ENCODE peak calls at places on chromosomes 11 and 22, in seven cellular contexts. O is fibroblast of lung, I is fibroblast of the aortic adventitia, Y is GM12878, R is BE2C, F is HCT116, T is brain microvascular endothelial cell. Z is an unnamed sample.

GRCh38 chr22:29503811-29504372 is 23.9 kb downstream of the NEFH start:
- DNase-seq in O (peak; percentile 79), I (peak; percentile 78), Y (no peak), R (peak; percentile 59), F (no peak), T (peak; percentile 67), Z (no peak)

GRCh38 chr22:43789452-43789851 is 22.7 kb downstream of the EFCAB6 start:
- DNase-seq in O (peak; percentile 87), I (peak; percentile 99), Y (no peak), R (peak; percentile 70), F (no peak), T (peak; percentile 33), Z (peak; percentile 26)

GRCh38 chr11:112440518-112440917 is 179.9 kb upstream of the PLET1 start:
- DNase-seq in O (no peak), I (no peak), Y (no peak), R (no peak), F (peak; percentile 13), T (no peak), Z (peak; percentile 10)

GRCh38 chr22:37309221-37310074 is 27.1 kb downstream of the CYTH4 start:
- DNase-seq in O (no peak), I (no peak), Y (peak; percentile 55), R (no peak), F (no peak), T (no peak), Z (peak; percentile 86)

GRCh38 chr11:81987829-81988472 is 745.7 kb downstream of the FAM181B start:
- DNase-seq in O (peak; percentile 80), I (peak; percentile 94), Y (peak; percentile 16), R (no peak), F (no peak), T (peak; percentile 73), Z (peak; percentile 32)

GRCh38 chr11:71456294-71456693 is 3.3 kb downstream of the NADSYN1 start:
- DNase-seq in O (no peak), I (no peak), Y (no peak), R (no peak), F (no peak), T (no peak), Z (no peak)

GRCh38 chr11:86069408-86070086 is 663 bp upstream of the PICALM start:
- DNase-seq in O (peak; percentile 88), I (peak; percentile 97), Y (peak; percentile 62), R (no peak), F (peak; percentile 54), T (peak; percentile 94), Z (peak; percentile 76)

GRCh38 chr11:4125141-4125540 is 30.5 kb downstream of the RRM1 start:
- DNase-seq in O (peak; percentile 6), I (no peak), Y (no peak), R (no peak), F (no peak), T (peak; percentile 32), Z (no peak)

DNA sequence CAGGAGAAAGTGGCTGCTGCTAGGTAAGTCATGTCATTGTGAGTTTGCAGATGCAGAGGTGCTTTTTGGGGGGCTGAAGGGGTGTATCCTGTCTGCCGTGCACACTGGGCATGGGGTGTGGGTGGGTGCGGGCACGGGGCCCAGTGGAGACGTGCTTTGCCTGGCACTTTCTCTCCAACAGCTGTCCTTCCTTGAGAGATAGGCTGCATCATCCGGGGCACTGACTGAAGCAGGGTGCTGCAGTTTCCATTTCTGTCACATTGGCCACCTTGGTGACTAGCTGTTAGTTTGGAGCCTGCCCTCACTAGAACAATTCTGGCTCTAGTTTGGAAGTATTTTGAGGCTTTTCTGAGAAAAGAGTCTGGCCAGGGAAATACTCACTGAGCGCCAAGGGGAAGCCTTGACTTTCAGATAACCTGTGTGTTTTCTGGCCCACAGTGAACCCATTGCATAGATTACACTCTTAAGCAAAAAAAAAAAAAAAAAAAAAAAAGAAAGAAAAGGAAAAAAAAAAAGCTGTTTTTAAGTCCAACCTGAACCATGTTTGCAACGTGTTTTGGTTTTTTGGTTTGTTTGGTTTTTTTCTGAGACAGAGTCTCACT is 219.2 kb downstream of the NAV2 start:
- DNase-seq in O (no peak), I (peak; percentile 76), Y (no peak), R (no peak), F (no peak), T (no peak), Z (no peak)
- H3K4me3 ChIP-seq in O (peak overlapping the region; percentile 30), I (peak overlapping the region; percentile 57), Y (no peak overlapping the region), R (no peak overlapping the region), F (no peak overlapping the region), T (no peak overlapping the region), Z (no peak overlapping the region)

GRCh38 chr11:66287256-66288137 is 1.4 kb downstream of the YIF1A start:
- DNase-seq in O (no peak), I (no peak), Y (no peak), R (no peak), F (no peak), T (no peak), Z (no peak)
- TF ChIP-seq CTCF in O (no peak), I (no peak), Y (no peak), R (no peak), F (no peak), T (no peak), Z (no peak)

GRCh38 chr11:73182824-73183321 is 35.2 kb upstream of the P2RY2 start:
- DNase-seq in O (no peak), I (peak; percentile 22), Y (no peak), R (no peak), F (no peak), T (no peak), Z (no peak)
- H3K4me3 ChIP-seq in O (no peak overlapping the region), I (no peak overlapping the region), Y (no peak overlapping the region), R (no peak overlapping the region), F (no peak overlapping the region), T (no peak overlapping the region), Z (no peak overlapping the region)

GRCh38 chr22:47634342-47634741 is 871.9 kb downstream of the TBC1D22A start:
- DNase-seq in O (no peak), I (no peak), Y (no peak), R (no peak), F (no peak), T (no peak), Z (no peak)
- TF ChIP-seq CTCF in O (no peak), I (no peak), Y (no peak), R (no peak), F (no peak), T (no peak), Z (no peak)